ENCODE peak calls at places on chromosomes 3 and 15, in seven cellular contexts. Y is pancreas; Q is HTR-8/SVneo; A is activated T-helper 1 cell treated with anti-CD3 and anti-CD28 coated beads, Interleukin-2, amount 50 U/mL, for 16 hours; F is keratinocyte; O is activated CD4-positive, alpha-beta T cell treated with anti-CD3 and anti-CD28 coated beads for 1 hour; J is stimulated activated naive CD4-positive, alpha-beta T cell. P is an unnamed sample.
A peak's percentile ranks its signal among the peaks of the same experiment; 100 is the strongest.

GRCh38 chr3:146221276-146221675 is 29.6 kb downstream of the PLSCR4 start:
- DNase-seq in Y (no peak), F (no peak), O (no peak), A (no peak), Q (no peak), J (no peak), P (no peak)

GRCh38 chr3:194556086-194557056 is 69.6 kb upstream of the ATP13A3 start:
- DNase-seq in F (no peak), O (no peak), A (no peak), J (no peak), Y (no peak), Q (no peak), P (no peak)

GRCh38 chr3:133548090-133548489 is 25.4 kb upstream of the CDV3 start:
- DNase-seq in Y (no peak), A (no peak), O (no peak), J (no peak), F (no peak), Q (no peak), P (no peak)

GRCh38 chr3:151312972-151313371 is 3.6 kb downstream of the GPR87 start:
- DNase-seq in J (no peak), F (no peak), Q (no peak), O (no peak), A (no peak), Y (no peak), P (no peak)

GRCh38 chr3:69121950-69122349 is 445 bp downstream of the LMOD3 start:
- DNase-seq in Y (no peak), F (no peak), Q (no peak), J (no peak), A (no peak), O (no peak), P (no peak)

GRCh38 chr3:108894981-108895380 is 58.7 kb downstream of the GUCA1C start:
- DNase-seq in A (no peak), F (no peak), Q (no peak), O (no peak), Y (no peak), J (no peak), P (no peak)

GRCh38 chr3:47204875-47205274 is 41.0 kb upstream of the SETD2 start:
- DNase-seq in Y (no peak), F (no peak), A (no peak), Q (no peak), J (no peak), O (no peak), P (no peak)

GRCh38 chr3:150775001-150775599 is 12.1 kb upstream of the SIAH2 start:
- DNase-seq in F (no peak), J (no peak), Y (no peak), O (no peak), A (no peak), Q (no peak), P (no peak)

GRCh38 chr15:70902105-70902504 is 9.5 kb downstream of the LRRC49 start:
- DNase-seq in F (peak; percentile 68), J (no peak), Q (peak; percentile 67), O (no peak), Y (no peak), A (no peak), P (no peak)

GRCh38 chr3:141913150-141913811 is 36.8 kb downstream of the ATP1B3 start:
- DNase-seq in F (no peak), A (no peak), Q (peak; percentile 50), O (peak; percentile 29), J (peak; percentile 56), Y (no peak), P (no peak)

GRCh38 chr3:100289339-100289738 is 28.5 kb downstream of the TBC1D23 start:
- DNase-seq in J (no peak), O (no peak), Y (no peak), Q (no peak), A (no peak), F (no peak), P (no peak)

GRCh38 chr15:74202461-74203401 is at the start of gene STRA6:
- DNase-seq in A (no peak), F (no peak), O (no peak), Q (no peak), J (no peak), Y (peak; percentile 50), P (no peak)

GRCh38 chr3:182413061-182413460 is 380.2 kb upstream of the ATP11B start:
- DNase-seq in Q (no peak), Y (no peak), O (no peak), F (no peak), J (no peak), A (no peak), P (no peak)

GRCh38 chr15:71781179-71781964 is 29.0 kb upstream of the NR2E3 start:
- DNase-seq in Q (no peak), J (no peak), F (no peak), A (no peak), O (no peak), Y (no peak), P (no peak)

GRCh38 chr3:122533931-122534334 is 19.2 kb upstream of the KPNA1 start:
- DNase-seq in A (no peak), O (no peak), Q (peak; percentile 81), Y (no peak), F (peak; percentile 95), J (no peak), P (no peak)

GRCh38 chr3:71305246-71306206 is 278.0 kb downstream of the FOXP1 start:
- DNase-seq in J (peak; percentile 59), O (no peak), A (no peak), F (no peak), Q (peak; percentile 12), Y (peak; percentile 57), P (peak; percentile 18)

GRCh38 chr3:31369637-31370036 is 163.1 kb upstream of the STT3B start:
- DNase-seq in F (no peak), Q (no peak), J (no peak), A (no peak), O (no peak), Y (no peak), P (no peak)

GRCh38 chr3:114418724-114419543 is 125.1 kb downstream of the TIGIT start:
- DNase-seq in F (peak; percentile 21), A (no peak), O (no peak), Y (no peak), J (peak; percentile 69), Q (peak; percentile 43), P (no peak)

GRCh38 chr15:44340410-44340809 is 51.9 kb downstream of the GOLM2 start:
- DNase-seq in Y (no peak), Q (peak; percentile 15), F (peak; percentile 41), A (no peak), O (no peak), J (no peak), P (no peak)

GRCh38 chr15:41695750-41696436 is 35.7 kb downstream of the MGA start:
- DNase-seq in A (no peak), Q (peak; percentile 50), Y (no peak), J (peak; percentile 38), F (no peak), O (peak; percentile 14), P (no peak)

GRCh38 chr15:70492240-70493177 is 270.8 kb downstream of the UACA start:
- DNase-seq in A (peak; percentile 58), F (no peak), Y (no peak), Q (peak; percentile 90), J (peak; percentile 87), O (peak; percentile 64), P (peak; percentile 64)

GRCh38 chr3:105616374-105616915 is 249.7 kb downstream of the ALCAM start:
- DNase-seq in Q (no peak), A (no peak), O (no peak), J (no peak), F (no peak), Y (no peak), P (no peak)

GRCh38 chr3:127004641-127005397 is 21.9 kb downstream of the PLXNA1 start:
- DNase-seq in J (no peak), Q (no peak), A (no peak), O (no peak), Y (no peak), F (no peak), P (no peak)

GRCh38 chr3:88239870-88240269 is 90.1 kb downstream of the C3orf38 start:
- DNase-seq in Y (no peak), F (no peak), A (no peak), Q (no peak), J (no peak), O (no peak), P (no peak)

GRCh38 chr3:166478356-166478755 is 641.1 kb upstream of the BCHE start:
- DNase-seq in F (no peak), J (no peak), O (no peak), Y (no peak), Q (no peak), A (no peak), P (no peak)

GRCh38 chr15:78322243-78322642 is 17.9 kb upstream of the CRABP1 start:
- DNase-seq in A (no peak), J (no peak), Y (no peak), F (no peak), Q (no peak), O (no peak), P (no peak)

GRCh38 chr3:152385761-152386160 is 117.0 kb downstream of the MBNL1 start:
- DNase-seq in J (no peak), O (no peak), F (no peak), Q (peak; percentile 22), Y (no peak), A (no peak), P (no peak)

GRCh38 chr3:48248095-48248863 is 7.4 kb downstream of the ZNF589 start:
- DNase-seq in O (no peak), Y (no peak), Q (no peak), F (no peak), A (no peak), J (no peak), P (no peak)

GRCh38 chr15:37788330-37788729 is 146.1 kb upstream of the TMCO5A start:
- DNase-seq in Q (no peak), O (no peak), F (no peak), Y (no peak), A (no peak), J (no peak), P (no peak)

GRCh38 chr15:90142216-90143175 is 40.2 kb upstream of the IDH2 start:
- DNase-seq in F (no peak), Q (no peak), A (no peak), Y (no peak), O (peak; percentile 11), J (peak; percentile 59), P (no peak)

GRCh38 chr15:34616613-34617012 is 33.2 kb upstream of the GOLGA8B start:
- DNase-seq in J (no peak), O (no peak), A (no peak), F (peak; percentile 1), Y (no peak), Q (peak; percentile 12), P (no peak)

GRCh38 chr3:169658311-169658931 is 5.1 kb downstream of the MECOM start:
- DNase-seq in J (peak; percentile 8), O (no peak), Q (no peak), Y (peak; percentile 75), F (no peak), A (no peak), P (no peak)

GRCh38 chr3:191303596-191303995 is 25.6 kb upstream of the CCDC50 start:
- DNase-seq in A (no peak), Q (no peak), F (no peak), J (no peak), Y (no peak), O (no peak), P (no peak)

GRCh38 chr3:130626021-130626420 is 109.0 kb downstream of the COL6A6 start:
- DNase-seq in F (no peak), Y (no peak), Q (no peak), J (no peak), O (no peak), A (no peak), P (no peak)

GRCh38 chr3:16940769-16941683 is 56.3 kb downstream of the PLCL2 start:
- DNase-seq in Y (no peak), Q (no peak), O (no peak), J (no peak), A (no peak), F (no peak), P (no peak)

P was measured in left ventricle myocardium inferior.